ENCODE peak calls at places on chromosome 13, in five cellular contexts. J, U, F, R and O are unnamed samples.

GRCh38 chr13:61414686-61415664 is 674 bp downstream of the PCDH20 start:
- DNase-seq in J (no peak), U (peak), F (peak), R (peak), O (no peak)

GRCh38 chr13:113093580-113094409 is 11.8 kb upstream of the F7 start:
- DNase-seq in J (no peak), U (no peak), F (no peak), R (no peak), O (no peak)

GRCh38 chr13:74006666-74007065 is 127.5 kb downstream of the KLF12 start:
- DNase-seq in J (no peak), U (no peak), F (no peak), R (no peak), O (no peak)

GRCh38 chr13:34361528-34361927 is 543.6 kb downstream of the RFC3 start:
- DNase-seq in J (no peak), U (no peak), F (no peak), R (no peak), O (no peak)

GRCh38 chr13:101649490-101650126 is 197.1 kb downstream of the ITGBL1 start:
- DNase-seq in J (no peak), U (no peak), F (peak), R (no peak), O (no peak)

GRCh38 chr13:47211106-47211505 is 314.3 kb upstream of the HTR2A start:
- DNase-seq in J (no peak), U (no peak), F (peak), R (no peak), O (no peak)

GRCh38 chr13:40777166-40777956 is 6.4 kb upstream of the MRPS31 start:
- DNase-seq in J (peak), U (peak), F (peak), R (no peak), O (peak)

GRCh38 chr13:100751826-100752225 is 77.2 kb upstream of the TMTC4 start:
- DNase-seq in J (no peak), U (no peak), F (no peak), R (no peak), O (peak)

GRCh38 chr13:114212096-114212495 is 22.6 kb upstream of the CDC16 start:
- DNase-seq in J (no peak), U (no peak), F (peak), R (no peak), O (no peak)

GRCh38 chr13:73141292-73141771 is 82.5 kb downstream of the KLF5 start:
- DNase-seq in J (no peak), U (no peak), F (peak), R (peak), O (no peak)

GRCh38 chr13:30404207-30404606 is 18.1 kb upstream of the UBE2L5 start:
- DNase-seq in J (no peak), U (no peak), F (no peak), R (no peak), O (no peak)

GRCh38 chr13:36282818-36283432 is 14.7 kb downstream of the CCDC169 start:
- DNase-seq in J (no peak), U (no peak), F (peak), R (no peak), O (no peak)

GRCh38 chr13:66965146-66965545 is 265.0 kb downstream of the PCDH9 start:
- DNase-seq in J (no peak), U (no peak), F (no peak), R (no peak), O (no peak)

GRCh38 chr13:103006706-103007426 is 59.4 kb downstream of the SLC10A2 start:
- DNase-seq in J (no peak), U (no peak), F (no peak), R (no peak), O (no peak)

GRCh38 chr13:108834193-108834592 is 204.8 kb downstream of the MYO16 start:
- DNase-seq in J (no peak), U (no peak), F (no peak), R (no peak), O (no peak)

GRCh38 chr13:80706164-80706471 is 365.2 kb upstream of the SPRY2 start:
- DNase-seq in J (no peak), U (no peak), F (no peak), R (no peak), O (no peak)

GRCh38 chr13:67619346-67619745 is 389.2 kb upstream of the PCDH9 start:
- DNase-seq in J (no peak), U (no peak), F (peak), R (no peak), O (no peak)

GRCh38 chr13:75151081-75151643 is 330.8 kb downstream of the TBC1D4 start:
- DNase-seq in J (no peak), U (no peak), F (peak), R (no peak), O (no peak)

GRCh38 chr13:79679334-79679733 is 198.4 kb downstream of the NDFIP2 start:
- DNase-seq in J (peak), U (peak), F (peak), R (peak), O (no peak)